ENCODE peak calls at places on chromosomes 11 and 22, in eight cellular contexts. Q, O, C, Z, E, W, V and K are unnamed samples.
A peak's percentile ranks its signal among the peaks of the same experiment; 100 is the strongest.

GRCh38 chr11:46389450-46390330 is 1.9 kb downstream of the CHRM4 start:
- DNase-seq in W (no peak), E (peak; percentile 46), Z (no peak), O (peak; percentile 92), C (no peak), Q (peak; percentile 85), V (peak; percentile 81), K (peak; percentile 54)

GRCh38 chr11:19614370-19614936 is 98.2 kb upstream of the NAV2 start:
- DNase-seq in C (no peak), E (no peak), O (no peak), Z (no peak), Q (no peak), V (no peak), W (no peak), K (no peak)

GRCh38 chr11:78202733-78203167 is 14.0 kb downstream of the USP35 start:
- DNase-seq in C (no peak), O (no peak), V (no peak), Z (peak; percentile 41), Q (no peak), E (no peak), W (no peak), K (no peak)

GRCh38 chr11:57513911-57514537 is 1.5 kb downstream of the SLC43A1 start:
- DNase-seq in V (no peak), E (peak; percentile 33), C (no peak), W (no peak), O (peak; percentile 77), Z (no peak), Q (peak; percentile 66), K (no peak)

GRCh38 chr11:92685049-92685448 is 284.4 kb upstream of the MTNR1B start:
- DNase-seq in O (no peak), Q (no peak), W (no peak), V (no peak), C (no peak), E (no peak), Z (no peak), K (no peak)

GRCh38 chr22:27405672-27406388 is 395.7 kb downstream of the MN1 start:
- DNase-seq in W (no peak), Q (peak; percentile 76), C (no peak), Z (no peak), V (peak; percentile 63), O (peak; percentile 84), E (peak; percentile 45), K (no peak)

GRCh38 chr11:8717876-8718753 is 35.5 kb downstream of the RPL27A start:
- DNase-seq in Z (no peak), Q (peak; percentile 69), W (no peak), E (peak; percentile 97), O (no peak), V (peak; percentile 68), C (peak; percentile 78), K (peak; percentile 85)

GRCh38 chr11:72222106-72222891 is 2.3 kb upstream of the INPPL1 start:
- DNase-seq in E (no peak), V (no peak), W (no peak), Q (no peak), O (no peak), C (no peak), Z (no peak), K (no peak)

GRCh38 chr11:71309611-71310010 is 57.2 kb upstream of the SHANK2 start:
- DNase-seq in E (no peak), Q (no peak), V (no peak), O (no peak), C (no peak), Z (no peak), W (no peak), K (no peak)

GRCh38 chr22:46421272-46421671 is 85.8 kb downstream of the TRMU start:
- DNase-seq in C (no peak), Z (no peak), V (no peak), E (no peak), W (no peak), Q (no peak), O (no peak), K (no peak)

GRCh38 chr11:77042111-77042726 is 8.0 kb downstream of the B3GNT6 start:
- DNase-seq in Q (no peak), O (no peak), E (no peak), V (no peak), Z (no peak), C (no peak), W (no peak), K (no peak)